ENCODE peak calls at places on chromosomes 6 and 20, in nine cellular contexts. Y is Peyer's patch, W is brain microvascular endothelial cell, R is psoas muscle, F is GM12865, E is WTC11, Q is HCT116, U is fibroblast of the aortic adventitia, K is osteocyte. M is an unnamed sample.

GRCh38 chr6:157092736-157093135 is 230.6 kb downstream of the TMEM242 start:
- DNase-seq in Y (no peak), W (peak; percentile 65), R (no peak), F (no peak), E (no peak), Q (no peak), U (peak; percentile 59), K (no peak), M (no peak)

GRCh38 chr6:20712011-20712410 is 177.8 kb downstream of the CDKAL1 start:
- DNase-seq in Y (no peak), W (no peak), R (no peak), F (no peak), E (no peak), Q (no peak), U (no peak), K (no peak), M (no peak)

GRCh38 chr6:168150551-168151444 is 71.8 kb upstream of the FRMD1 start:
- DNase-seq in Y (no peak), W (no peak), R (no peak), F (no peak), E (peak; percentile 43), Q (no peak), U (peak; percentile 12), K (peak; percentile 66), M (no peak)

GRCh38 chr6:112298816-112299281 is 44.5 kb upstream of the LAMA4 start:
- DNase-seq in Y (no peak), W (peak; percentile 91), R (no peak), F (no peak), E (no peak), Q (peak; percentile 23), U (peak; percentile 89), K (no peak), M (no peak)

GRCh38 chr6:10383312-10384063 is 31.4 kb downstream of the TFAP2A start:
- DNase-seq in Y (no peak), W (no peak), R (peak; percentile 14), F (no peak), E (peak; percentile 49), Q (peak; percentile 13), U (no peak), K (no peak), M (no peak)

GRCh38 chr6:167797871-167798265 is 28.8 kb upstream of the AFDN start:
- DNase-seq in Y (no peak), W (no peak), R (no peak), F (no peak), E (no peak), Q (no peak), U (no peak), K (no peak), M (no peak)

GRCh38 chr6:154653385-154653784 is 79.8 kb upstream of the SCAF8 start:
- DNase-seq in Y (no peak), W (no peak), R (no peak), F (no peak), E (no peak), Q (no peak), U (no peak), K (no peak), M (no peak)

GRCh38 chr6:45923831-45924391 is 91.7 kb downstream of the CLIC5 start:
- DNase-seq in Y (no peak), W (peak; percentile 55), R (no peak), F (peak; percentile 79), E (no peak), Q (no peak), U (no peak), K (no peak), M (no peak)

GRCh38 chr20:13526551-13526950 is 112.2 kb downstream of the TASP1 start:
- DNase-seq in Y (no peak), W (peak; percentile 14), R (no peak), F (no peak), E (no peak), Q (no peak), U (no peak), K (no peak), M (no peak)

GRCh38 chr20:10080554-10080953 is 45.8 kb downstream of the ANKEF1 start:
- DNase-seq in Y (no peak), W (no peak), R (no peak), F (no peak), E (no peak), Q (no peak), U (no peak), K (no peak), M (no peak)

GRCh38 chr6:116497089-116497676 is 14.3 kb upstream of the CALHM5 start:
- DNase-seq in Y (no peak), W (no peak), R (no peak), F (no peak), E (no peak), Q (no peak), U (no peak), K (no peak), M (no peak)

GRCh38 chr6:135922170-135922569 is 70.7 kb downstream of the PDE7B start:
- DNase-seq in Y (no peak), W (peak; percentile 92), R (no peak), F (peak; percentile 37), E (no peak), Q (peak; percentile 29), U (peak; percentile 99), K (no peak), M (no peak)

GRCh38 chr20:53608456-53609413 is 15.1 kb upstream of the ZNF217 start:
- DNase-seq in Y (peak; percentile 65), W (no peak), R (no peak), F (no peak), E (no peak), Q (no peak), U (no peak), K (peak; percentile 80), M (no peak)

GRCh38 chr6:92479821-92480220 is 939.5 kb downstream of the EPHA7 start:
- DNase-seq in Y (no peak), W (no peak), R (no peak), F (no peak), E (no peak), Q (no peak), U (no peak), K (no peak), M (no peak)

GRCh38 chr6:43412541-43412940 is 14.8 kb upstream of the ABCC10 start:
- DNase-seq in Y (no peak), W (no peak), R (no peak), F (no peak), E (no peak), Q (no peak), U (no peak), K (no peak), M (no peak)

GRCh38 chr6:112480551-112480950 is 133.4 kb downstream of the RFPL4B start:
- DNase-seq in Y (no peak), W (no peak), R (no peak), F (no peak), E (no peak), Q (no peak), U (no peak), K (no peak), M (no peak)

GRCh38 chr6:126797981-126798380 is 320.5 kb upstream of the RSPO3 start:
- DNase-seq in Y (no peak), W (no peak), R (no peak), F (no peak), E (no peak), Q (no peak), U (peak; percentile 26), K (no peak), M (no peak)

GRCh38 chr6:4163408-4163807 is 28.0 kb upstream of the ECI2 start:
- DNase-seq in Y (no peak), W (no peak), R (no peak), F (no peak), E (no peak), Q (no peak), U (no peak), K (no peak), M (no peak)
- TF ChIP-seq CTCF in Y (no peak), W (no peak), R (no peak), F (no peak), E (no peak), Q (no peak), U (no peak), K (no peak), M (no peak)

GRCh38 chr6:38805127-38805655 is 90.1 kb downstream of the DNAH8 start:
- DNase-seq in Y (no peak), W (no peak), R (no peak), F (no peak), E (no peak), Q (no peak), U (no peak), K (no peak), M (no peak)
- TF ChIP-seq CTCF in Y (no peak), W (no peak), R (no peak), F (no peak), E (no peak), Q (no peak), U (no peak), K (peak; percentile 45), M (no peak)

GRCh38 chr6:39451831-39452230 is 129.3 kb upstream of the KCNK16 start:
- DNase-seq in Y (no peak), W (no peak), R (no peak), F (peak; percentile 24), E (peak; percentile 55), Q (peak; percentile 12), U (no peak), K (no peak), M (no peak)
- TF ChIP-seq CTCF in Y (peak; percentile 63), W (peak; percentile 72), R (peak; percentile 20), F (peak; percentile 63), E (peak; percentile 82), Q (no peak), U (peak; percentile 30), K (peak; percentile 41), M (peak; percentile 17)

GRCh38 chr6:1499798-1500197 is 109.9 kb upstream of the FOXC1 start:
- DNase-seq in Y (no peak), W (no peak), R (no peak), F (no peak), E (no peak), Q (no peak), U (peak; percentile 47), K (no peak), M (no peak)

GRCh38 chr6:1497593-1498105 is 108.3 kb downstream of the FOXF2 start:
- DNase-seq in Y (no peak), W (no peak), R (no peak), F (no peak), E (no peak), Q (no peak), U (no peak), K (no peak), M (no peak)

GRCh38 chr6:1500874-1501273 is 108.8 kb upstream of the FOXC1 start:
- DNase-seq in Y (no peak), W (no peak), R (no peak), F (no peak), E (no peak), Q (no peak), U (no peak), K (no peak), M (no peak)

GRCh38 chr6:1496836-1497592 is 107.6 kb downstream of the FOXF2 start:
- DNase-seq in Y (no peak), W (no peak), R (no peak), F (no peak), E (no peak), Q (no peak), U (no peak), K (no peak), M (no peak)

GRCh38 chr6:1498491-1499113 is 109.2 kb downstream of the FOXF2 start:
- DNase-seq in Y (no peak), W (no peak), R (no peak), F (no peak), E (no peak), Q (no peak), U (no peak), K (no peak), M (no peak)
- TF ChIP-seq CTCF in Y (no peak), W (peak; percentile 35), R (no peak), F (peak; percentile 8), E (no peak), Q (no peak), U (no peak), K (no peak), M (no peak)